ENCODE peak calls at places on chromosomes 16 and 17, in five cellular contexts. Y is cardiac fibroblast, U is left lung, E is ovary, M is HFFc6. A is an unnamed sample.

GRCh38 chr17:50882851-50883250 is 16.7 kb upstream of the TOB1 start:
- DNase-seq in Y (peak), U (no peak), E (no peak), M (peak), A (no peak)

GRCh38 chr16:89347807-89348206 is 130.3 kb downstream of the ZNF778 start:
- DNase-seq in Y (no peak), U (no peak), E (no peak), M (no peak), A (no peak)

GRCh38 chr17:74433421-74434121 is 1.7 kb downstream of the GPRC5C start:
- DNase-seq in Y (no peak), U (peak), E (peak), M (no peak), A (no peak)

GRCh38 chr16:27444470-27444869 is 42.5 kb downstream of the IL21R start:
- DNase-seq in Y (no peak), U (no peak), E (no peak), M (no peak), A (no peak)

GRCh38 chr16:85819245-85819644 is 19.8 kb downstream of the COX4I1 start:
- DNase-seq in Y (peak), U (peak), E (peak), M (peak), A (peak)

GRCh38 chr16:83899978-83900377 is 1.1 kb downstream of the MLYCD start:
- DNase-seq in Y (no peak), U (no peak), E (no peak), M (no peak), A (no peak)

GRCh38 chr17:40485851-40486512 is 15.4 kb downstream of the TNS4 start:
- DNase-seq in Y (peak), U (no peak), E (peak), M (peak), A (no peak)

GRCh38 chr17:4881761-4882555 is 17.4 kb upstream of the C17orf107 start:
- DNase-seq in Y (peak), U (peak), E (peak), M (peak), A (peak)

GRCh38 chr16:85616608-85617311 is 3.6 kb downstream of the GSE1 start:
- DNase-seq in Y (no peak), U (peak), E (no peak), M (no peak), A (no peak)

GRCh38 chr17:72634621-72635020 is 457.9 kb downstream of the SLC39A11 start:
- DNase-seq in Y (no peak), U (no peak), E (no peak), M (no peak), A (no peak)

GRCh38 chr17:79311373-79311772 is 236.7 kb downstream of the ENGASE start:
- DNase-seq in Y (no peak), U (no peak), E (no peak), M (no peak), A (no peak)

GRCh38 chr17:3892095-3892998 is 506 bp downstream of the CAMKK1 start:
- DNase-seq in Y (peak), U (peak), E (peak), M (peak), A (peak)

GRCh38 chr17:65888649-65889048 is 303.3 kb downstream of the CEP112 start:
- DNase-seq in Y (peak), U (no peak), E (no peak), M (peak), A (no peak)

GRCh38 chr16:65315004-65315398 is 193.1 kb upstream of the CDH11 start:
- DNase-seq in Y (peak), U (no peak), E (peak), M (no peak), A (no peak)

GRCh38 chr16:4691666-4692412 is 1.5 kb upstream of the NUDT16L1 start:
- DNase-seq in Y (no peak), U (peak), E (peak), M (no peak), A (no peak)

GRCh38 chr16:4692460-4693295 is 684 bp upstream of the NUDT16L1 start:
- DNase-seq in Y (no peak), U (peak), E (no peak), M (no peak), A (no peak)

GRCh38 chr16:4693956-4694663 is 748 bp downstream of the NUDT16L1 start:
- DNase-seq in Y (peak), U (peak), E (peak), M (peak), A (peak)

GRCh38 chr16:4694664-4695451 is 1.5 kb downstream of the NUDT16L1 start:
- DNase-seq in Y (no peak), U (no peak), E (peak), M (peak), A (no peak)

DNA sequence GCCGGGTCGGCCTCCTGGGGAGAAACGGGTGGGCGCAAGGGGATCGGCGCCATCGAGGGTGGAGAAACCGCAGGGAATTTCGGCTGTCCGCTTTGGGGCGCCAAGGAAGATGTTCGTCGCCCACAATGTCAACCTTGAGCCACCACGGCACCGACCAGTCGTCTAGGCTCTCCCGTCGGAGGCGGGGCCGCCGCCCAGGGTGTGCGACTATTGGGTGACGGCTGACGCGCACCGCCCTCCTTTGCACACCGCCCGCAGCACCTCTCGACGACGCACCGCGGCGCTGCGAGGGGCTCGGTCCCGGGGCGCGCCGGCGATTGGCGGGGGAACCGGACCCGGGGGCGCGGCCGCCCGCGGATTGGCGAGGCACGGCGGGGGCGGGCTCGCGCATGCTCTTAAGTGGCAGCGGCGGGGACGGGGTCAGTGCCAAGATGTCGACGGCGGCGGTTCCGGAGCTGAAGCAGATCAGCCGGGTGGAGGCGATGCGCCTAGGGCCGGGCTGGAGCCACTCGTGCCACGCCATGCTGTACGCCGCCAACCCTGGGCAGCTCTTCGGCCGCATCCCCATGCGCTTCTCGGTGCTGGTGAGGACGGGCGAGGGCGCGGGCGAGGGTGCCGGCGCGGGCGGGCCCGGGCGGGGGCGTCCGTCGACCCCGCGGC is at the start of gene NUDT16L1:
- DNase-seq in Y (peak), U (peak), E (peak), M (peak), A (peak)
- TF ChIP-seq CTCF in Y (no peak), U (peak), E (no peak), M (peak), A (no peak)

GRCh38 chr16:4404247-4404966 is 12.0 kb downstream of the CORO7 start:
- DNase-seq in Y (peak), U (no peak), E (peak), M (peak), A (no peak)
- TF ChIP-seq CTCF in Y (peak), U (peak), E (no peak), M (peak), A (peak)

GRCh38 chr17:43368740-43369506 is 29.9 kb upstream of the ARL4D start:
- DNase-seq in Y (peak), U (peak), E (peak), M (peak), A (peak)
- TF ChIP-seq CTCF in Y (no peak), U (no peak), E (no peak), M (no peak), A (no peak)

DNA sequence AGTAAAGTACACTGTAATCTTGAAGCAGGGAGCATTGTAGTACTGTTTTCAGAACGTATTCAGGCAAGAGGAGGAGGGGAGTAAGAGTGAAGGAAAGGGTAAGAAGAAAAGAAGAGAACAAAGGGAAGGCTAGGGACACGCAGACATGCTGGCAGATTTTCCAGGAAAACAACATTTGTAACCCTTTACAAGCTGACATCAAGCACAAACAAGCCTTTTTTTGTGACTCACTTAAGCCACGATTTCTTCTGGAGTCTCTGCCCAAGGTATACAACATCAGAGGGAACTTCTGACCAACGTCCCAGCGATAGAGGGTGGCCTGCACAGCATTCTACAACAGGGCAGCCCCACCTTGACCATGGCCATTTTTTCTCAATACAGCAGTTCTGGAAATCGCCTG is 247.4 kb downstream of the ZFHX3 start:
- DNase-seq in Y (no peak), U (no peak), E (no peak), M (no peak), A (no peak)
- TF ChIP-seq CTCF in Y (no peak), U (no peak), E (no peak), M (no peak), A (no peak)

GRCh38 chr16:30113031-30113710 is at the start of gene GDPD3:
- DNase-seq in Y (no peak), U (no peak), E (no peak), M (no peak), A (no peak)
- TF ChIP-seq CTCF in Y (no peak), U (no peak), E (no peak), M (no peak), A (no peak)

DNA sequence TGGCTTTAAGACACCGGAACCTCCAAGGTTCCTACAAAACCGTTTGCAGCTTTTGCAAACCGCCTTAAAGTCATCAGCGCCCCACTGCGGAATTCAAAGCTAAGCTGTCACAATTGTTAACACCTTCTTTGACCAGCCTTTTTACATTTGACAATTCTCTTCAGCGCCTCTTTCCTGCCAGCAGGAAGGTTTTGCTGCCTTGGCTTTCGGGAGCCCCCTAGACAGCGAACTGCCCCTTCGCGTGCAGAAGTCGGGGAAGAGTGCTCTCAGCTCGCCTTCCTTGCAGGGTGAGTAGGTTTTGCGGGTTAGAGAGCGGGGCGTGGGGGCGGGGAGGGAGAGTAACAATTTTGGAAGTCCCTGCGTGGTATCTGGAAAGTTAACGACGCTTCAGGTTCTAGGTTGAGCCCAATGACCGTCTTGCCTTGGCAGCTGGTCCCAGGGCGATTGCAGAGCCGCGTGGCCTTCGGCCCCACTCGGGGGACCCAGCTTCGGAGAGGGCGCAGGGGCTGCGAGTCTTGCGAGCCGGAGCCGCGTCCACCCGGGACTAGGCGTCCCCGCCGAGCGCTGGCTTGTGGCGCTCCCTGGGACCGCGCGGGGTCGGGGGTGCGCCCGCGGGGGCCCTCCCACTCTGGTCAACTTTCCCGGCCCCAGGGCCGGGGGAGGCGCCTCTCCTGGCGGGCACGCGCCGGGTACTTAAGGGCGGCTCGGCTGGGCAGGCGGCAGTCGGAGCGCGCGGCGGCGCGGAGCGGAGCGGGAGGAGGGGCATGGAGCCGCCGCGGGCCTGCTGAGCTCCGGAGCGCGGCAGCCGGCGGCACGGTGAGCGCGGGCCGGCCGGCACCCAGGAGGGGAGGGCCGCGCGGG is at the start of gene HAS3:
- DNase-seq in Y (peak), U (peak), E (peak), M (peak), A (no peak)
- TF ChIP-seq CTCF in Y (peak), U (no peak), E (no peak), M (peak), A (no peak)

DNA sequence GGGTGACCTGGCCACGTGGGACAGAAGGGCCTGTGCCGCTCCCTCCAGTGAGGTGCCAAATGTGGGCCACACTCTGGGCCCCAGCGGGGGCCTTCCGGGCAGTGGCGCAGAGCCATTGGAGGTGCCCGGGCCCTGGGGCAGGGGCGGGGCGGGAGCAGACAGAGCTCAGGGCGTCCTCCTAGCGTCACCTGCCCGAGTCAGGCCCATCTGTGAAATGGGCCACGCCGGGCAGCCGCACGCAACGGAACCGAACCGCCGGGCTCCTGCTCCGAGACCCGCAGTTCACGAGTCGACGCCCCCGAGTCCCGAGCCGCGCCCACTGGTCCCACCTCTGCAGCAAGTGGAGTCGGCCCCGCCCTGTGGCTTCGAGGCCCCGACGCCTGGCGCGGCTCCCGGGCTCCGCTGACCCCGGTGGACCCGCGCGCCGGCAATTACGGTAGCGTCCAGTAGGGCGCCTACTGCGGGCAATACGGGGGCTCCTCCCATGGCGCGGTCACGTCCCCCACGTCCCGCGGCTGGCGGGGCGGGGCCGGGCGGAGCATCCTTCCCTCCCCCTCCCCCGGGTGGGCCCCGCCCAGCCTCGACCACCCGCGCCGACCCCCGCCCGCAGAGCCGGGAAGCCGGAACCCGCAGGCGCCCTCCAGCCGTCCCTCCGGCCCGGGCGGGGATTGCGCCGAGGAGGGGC is 1.9 kb downstream of the SLC16A3 start:
- DNase-seq in Y (peak), U (peak), E (peak), M (peak), A (peak)
- TF ChIP-seq CTCF in Y (peak), U (peak), E (peak), M (peak), A (peak)

GRCh38 chr17:55175788-55176425 is 88.9 kb upstream of the HLF start:
- DNase-seq in Y (no peak), U (no peak), E (no peak), M (no peak), A (no peak)

GRCh38 chr17:55174133-55174532 is 90.6 kb upstream of the HLF start:
- DNase-seq in Y (no peak), U (no peak), E (no peak), M (no peak), A (no peak)

GRCh38 chr17:55172612-55173011 is 92.1 kb upstream of the HLF start:
- DNase-seq in Y (no peak), U (no peak), E (no peak), M (no peak), A (no peak)

GRCh38 chr17:55177914-55178217 is 86.9 kb upstream of the HLF start:
- DNase-seq in Y (no peak), U (no peak), E (no peak), M (no peak), A (no peak)

DNA sequence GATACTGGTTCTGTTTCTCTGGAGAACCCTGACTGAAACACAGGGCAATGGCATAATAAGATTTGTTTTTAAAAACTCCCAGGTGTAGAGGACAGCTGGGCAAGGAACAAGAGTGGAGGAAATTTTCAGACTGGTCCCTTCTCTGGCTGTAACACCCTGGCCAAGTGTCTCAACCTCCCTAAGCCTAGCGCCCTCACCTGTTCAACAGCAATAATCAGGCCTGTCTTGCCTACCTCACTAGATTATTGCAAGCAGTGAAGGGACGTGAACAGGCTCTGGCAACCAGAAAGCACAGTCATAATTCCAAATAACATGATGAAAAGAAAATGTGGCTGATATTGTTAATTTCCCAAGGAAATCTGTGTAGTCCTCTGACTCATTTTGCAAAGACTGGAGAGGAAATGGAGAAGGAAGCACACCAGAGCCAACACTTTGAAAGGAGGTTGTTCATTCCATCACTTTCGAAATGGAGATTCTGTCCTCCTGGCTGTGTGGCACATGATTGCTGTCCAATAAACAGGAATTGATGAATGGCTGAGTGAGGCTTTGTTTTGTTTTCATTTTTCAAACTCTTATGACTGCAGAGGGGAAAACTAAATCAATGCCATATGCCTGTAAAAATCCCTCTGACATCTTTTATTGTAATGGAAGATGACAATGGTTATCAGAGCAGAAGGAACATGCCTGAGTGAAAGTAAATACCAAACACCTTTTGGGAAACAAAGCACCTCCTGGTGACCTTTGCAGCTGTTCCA is 87.4 kb upstream of the HLF start:
- DNase-seq in Y (peak), U (no peak), E (no peak), M (no peak), A (no peak)
- TF ChIP-seq CTCF in Y (peak), U (no peak), E (no peak), M (peak), A (no peak)

GRCh38 chr16:2047330-2048115 is at the start of the genes NTHL1 and TSC2:
- DNase-seq in Y (peak), U (peak), E (peak), M (peak), A (peak)
- TF ChIP-seq CTCF in Y (peak), U (peak), E (peak), M (peak), A (peak)

A was measured in natural killer cell.